ENCODE peak calls at places on chromosomes 2 and 18, in four cellular contexts. B is Panc1, Y is K562, G is HepG2. E is an unnamed sample.

GRCh38 chr2:70552501-70553333 is 909 bp downstream of the TGFA start:
- DNase-seq in B (no peak), Y (no peak), G (no peak), E (no peak)

GRCh38 chr2:63842149-63843061 is 709 bp downstream of the UGP2 start:
- DNase-seq in B (no peak), Y (peak; percentile 83), G (peak; percentile 73), E (no peak)

GRCh38 chr18:5951515-5952081 is 56.3 kb upstream of the TMEM200C start:
- DNase-seq in B (no peak), Y (no peak), G (no peak), E (no peak)

GRCh38 chr18:34659579-34660517 is 50.2 kb upstream of the DTNA start:
- DNase-seq in B (peak; percentile 75), Y (peak; percentile 14), G (peak; percentile 84), E (peak; percentile 56)

GRCh38 chr2:185899364-185899763 is 160.8 kb downstream of the FSIP2 start:
- DNase-seq in B (no peak), Y (no peak), G (no peak), E (no peak)

GRCh38 chr2:113200236-113200635 is 26.5 kb downstream of the PSD4 start:
- DNase-seq in B (no peak), Y (no peak), G (no peak), E (no peak)

GRCh38 chr2:11344956-11345671 is 678 bp upstream of the ROCK2 start:
- DNase-seq in B (no peak), Y (peak; percentile 29), G (peak; percentile 74), E (peak; percentile 76)

GRCh38 chr2:237374284-237375060 is 39.5 kb downstream of the COL6A3 start:
- DNase-seq in B (no peak), Y (no peak), G (no peak), E (no peak)

GRCh38 chr2:159497256-159497655 is 119.1 kb downstream of the BAZ2B start:
- DNase-seq in B (no peak), Y (peak; percentile 87), G (peak; percentile 41), E (peak; percentile 82)

GRCh38 chr2:219362524-219363164 is 25.1 kb downstream of the DNPEP start:
- DNase-seq in B (no peak), Y (peak; percentile 30), G (no peak), E (no peak)

GRCh38 chr2:157497603-157498314 is 53.9 kb upstream of the CYTIP start:
- DNase-seq in B (peak; percentile 24), Y (peak; percentile 51), G (peak; percentile 19), E (peak; percentile 13)

GRCh38 chr18:32618501-32618985 is 147.9 kb upstream of the GAREM1 start:
- DNase-seq in B (no peak), Y (no peak), G (no peak), E (no peak)

GRCh38 chr2:88100489-88100858 is 27.4 kb downstream of the FABP1 start:
- DNase-seq in B (no peak), Y (no peak), G (no peak), E (no peak)

GRCh38 chr2:27966466-27966865 is 75.9 kb downstream of the BABAM2 start:
- DNase-seq in B (no peak), Y (no peak), G (no peak), E (no peak)

GRCh38 chr2:218081063-218081462 is 12.0 kb downstream of the RUFY4 start:
- DNase-seq in B (no peak), Y (no peak), G (no peak), E (no peak)

GRCh38 chr2:72933646-72934151 is 16.4 kb downstream of the EMX1 start:
- DNase-seq in B (no peak), Y (no peak), G (no peak), E (no peak)

GRCh38 chr2:178241852-178242551 is 47.7 kb downstream of the OSBPL6 start:
- DNase-seq in B (peak; percentile 15), Y (peak; percentile 53), G (no peak), E (peak; percentile 35)

GRCh38 chr2:109372614-109373013 is 241.2 kb downstream of the SEPTIN10 start:
- DNase-seq in B (no peak), Y (no peak), G (no peak), E (no peak)

GRCh38 chr18:49006641-49007136 is 55.9 kb upstream of the SMAD7 start:
- DNase-seq in B (no peak), Y (no peak), G (no peak), E (no peak)

GRCh38 chr2:152627010-152627957 is 90.0 kb downstream of the PRPF40A start:
- DNase-seq in B (no peak), Y (peak; percentile 33), G (no peak), E (peak; percentile 18)

GRCh38 chr2:8907764-8908163 is 70.4 kb upstream of the KIDINS220 start:
- DNase-seq in B (no peak), Y (no peak), G (no peak), E (no peak)

GRCh38 chr2:1653956-1654695 is 90.2 kb downstream of the PXDN start:
- DNase-seq in B (no peak), Y (no peak), G (no peak), E (no peak)

GRCh38 chr2:152445791-152446201 is 110.8 kb downstream of the FMNL2 start:
- DNase-seq in B (no peak), Y (no peak), G (no peak), E (no peak)

GRCh38 chr18:68152770-68153169 is 562.1 kb downstream of the TMX3 start:
- DNase-seq in B (no peak), Y (no peak), G (peak; percentile 1), E (no peak)

GRCh38 chr2:88010136-88010535 is 6.2 kb downstream of the RNU2-63P start:
- DNase-seq in B (no peak), Y (no peak), G (no peak), E (no peak)

GRCh38 chr2:217231212-217231611 is 371.3 kb upstream of the TNP1 start:
- DNase-seq in B (no peak), Y (no peak), G (no peak), E (no peak)

GRCh38 chr2:61910603-61911002 is 5.1 kb downstream of the COMMD1 start:
- DNase-seq in B (no peak), Y (no peak), G (peak; percentile 24), E (no peak)

GRCh38 chr2:99984781-99985525 is 157.4 kb downstream of the AFF3 start:
- DNase-seq in B (no peak), Y (no peak), G (no peak), E (no peak)

GRCh38 chr2:20064841-20065240 is 13.4 kb upstream of the LAPTM4A start:
- DNase-seq in B (no peak), Y (no peak), G (no peak), E (no peak)
- TF ChIP-seq TCF7L2 in B (no peak), Y (no peak), G (no peak), E (no peak)

GRCh38 chr2:191783416-191783815 is 63.5 kb downstream of the CAVIN2 start:
- DNase-seq in B (no peak), Y (no peak), G (no peak), E (no peak)
- TF ChIP-seq TCF7L2 in B (no peak), Y (no peak), G (no peak), E (no peak)

GRCh38 chr2:18118703-18119102 is 240.2 kb downstream of the KCNS3 start:
- DNase-seq in B (no peak), Y (no peak), G (no peak), E (no peak)

GRCh38 chr2:18119883-18120282 is 241.4 kb downstream of the KCNS3 start:
- DNase-seq in B (no peak), Y (no peak), G (no peak), E (no peak)

GRCh38 chr2:18123211-18123570 is 244.7 kb downstream of the KCNS3 start:
- DNase-seq in B (no peak), Y (no peak), G (no peak), E (no peak)

GRCh38 chr2:18122544-18123210 is 244.2 kb downstream of the KCNS3 start:
- DNase-seq in B (no peak), Y (no peak), G (no peak), E (no peak)

GRCh38 chr2:18117592-18117991 is 239.1 kb downstream of the KCNS3 start:
- DNase-seq in B (no peak), Y (peak; percentile 5), G (peak; percentile 35), E (peak; percentile 13)
- TF ChIP-seq TCF7L2 in B (no peak), Y (no peak), G (no peak), E (no peak)

GRCh38 chr2:67880291-67880761 is 182.5 kb downstream of the C1D start:
- DNase-seq in B (no peak), Y (no peak), G (no peak), E (no peak)
- TF ChIP-seq TCF7L2 in B (no peak), Y (no peak), G (no peak), E (no peak)

GRCh38 chr2:156038021-156038420 is 294.5 kb downstream of the NR4A2 start:
- DNase-seq in B (no peak), Y (no peak), G (no peak), E (no peak)

GRCh38 chr2:156042895-156043294 is 289.6 kb downstream of the NR4A2 start:
- DNase-seq in B (no peak), Y (no peak), G (peak; percentile 45), E (no peak)

GRCh38 chr2:156037472-156037871 is 295.0 kb downstream of the NR4A2 start:
- DNase-seq in B (no peak), Y (no peak), G (peak; percentile 59), E (no peak)
- TF ChIP-seq TCF7L2 in B (no peak), Y (no peak), G (no peak), E (no peak)

DNA sequence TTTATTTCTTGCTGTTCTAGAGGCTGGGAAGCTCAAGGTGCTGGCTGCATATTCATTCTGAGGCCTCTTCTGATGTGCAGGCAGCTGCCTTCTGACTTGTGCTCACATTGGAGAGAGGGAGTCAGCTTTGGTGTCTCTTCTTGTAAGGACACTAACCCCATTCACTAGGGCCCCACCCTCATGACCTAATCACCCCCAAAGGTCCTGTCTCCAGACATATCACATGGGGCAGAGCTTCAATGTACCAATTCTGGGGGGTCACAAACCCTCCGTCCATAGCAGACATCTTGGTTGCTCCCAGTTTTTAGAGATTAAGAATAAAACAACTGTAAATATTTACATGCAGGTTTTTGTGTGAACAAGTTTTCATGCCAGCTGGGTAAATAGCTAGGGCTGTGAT is 109.1 kb downstream of the RTP5 start:
- DNase-seq in B (no peak), Y (no peak), G (no peak), E (no peak)
- TF ChIP-seq TCF7L2 in B (no peak), Y (no peak), G (no peak), E (no peak)

GRCh38 chr2:54634012-54634411 is 89.5 kb upstream of the EML6 start:
- DNase-seq in B (no peak), Y (no peak), G (no peak), E (no peak)
- TF ChIP-seq TCF7L2 in B (no peak), Y (no peak), G (no peak), E (no peak)

GRCh38 chr2:189580267-189580661 is 322 bp downstream of the SLC40A1 start:
- DNase-seq in B (no peak), Y (peak; percentile 80), G (peak; percentile 40), E (no peak)
- TF ChIP-seq TCF7L2 in B (no peak), Y (no peak), G (no peak), E (no peak)

GRCh38 chr2:84858123-84858522 is 22.8 kb downstream of the TRABD2A start:
- DNase-seq in B (no peak), Y (no peak), G (no peak), E (no peak)
- TF ChIP-seq TCF7L2 in B (no peak), Y (no peak), G (no peak), E (no peak)